ENCODE peak calls at places on chromosomes 3 and 15, in ten cellular contexts. P is AG04450, T is HFF-Myc, K is heart right ventricle, F is HL-60, L is fibroblast of pulmonary artery, X is thoracic aorta, M is AG10803, O is fibroblast of the aortic adventitia, D is breast epithelium. V is an unnamed sample.
A peak's percentile ranks its signal among the peaks of the same experiment; 100 is the strongest.

GRCh38 chr3:42632146-42632545 is 21.4 kb upstream of the ZBTB47 start:
- DNase-seq in P (no peak), T (no peak), K (no peak), F (no peak), L (peak; percentile 23), X (no peak), M (peak; percentile 11), O (no peak), D (no peak), V (no peak)

GRCh38 chr15:98745650-98746374 is 97.5 kb downstream of the IGF1R start:
- DNase-seq in P (no peak), T (no peak), K (no peak), F (no peak), L (no peak), X (no peak), M (peak; percentile 27), O (no peak), D (no peak), V (no peak)

GRCh38 chr3:156298938-156299337 is 178.6 kb downstream of the KCNAB1 start:
- DNase-seq in P (no peak), T (no peak), K (peak; percentile 48), F (no peak), L (no peak), X (no peak), M (no peak), O (no peak), D (no peak), V (no peak)

GRCh38 chr3:61356678-61357077 is 105.4 kb upstream of the FHIT start:
- DNase-seq in P (no peak), T (no peak), K (no peak), F (no peak), L (no peak), X (no peak), M (no peak), O (no peak), D (no peak), V (no peak)

GRCh38 chr15:29115093-29115991 is 154.3 kb downstream of the NSMCE3 start:
- DNase-seq in P (no peak), T (no peak), K (no peak), F (no peak), L (peak; percentile 17), X (no peak), M (no peak), O (no peak), D (no peak), V (no peak)

GRCh38 chr3:9064251-9064650 is 101.0 kb upstream of the RAD18 start:
- DNase-seq in P (no peak), T (no peak), K (no peak), F (no peak), L (no peak), X (no peak), M (no peak), O (no peak), D (no peak), V (no peak)

GRCh38 chr3:32467333-32468070 is 35.1 kb downstream of the CMTM6 start:
- DNase-seq in P (no peak), T (peak; percentile 16), K (peak; percentile 80), F (peak; percentile 63), L (peak; percentile 74), X (no peak), M (peak; percentile 50), O (peak; percentile 59), D (peak; percentile 78), V (peak; percentile 32)

GRCh38 chr3:126057547-126057819 is 26.4 kb downstream of the SLC41A3 start:
- DNase-seq in P (no peak), T (no peak), K (no peak), F (no peak), L (no peak), X (no peak), M (no peak), O (no peak), D (no peak), V (no peak)

GRCh38 chr15:81166949-81167816 is 29.5 kb upstream of the IL16 start:
- DNase-seq in P (no peak), T (no peak), K (no peak), F (no peak), L (no peak), X (no peak), M (no peak), O (peak; percentile 54), D (no peak), V (no peak)

GRCh38 chr15:52649686-52650085 is 29.5 kb downstream of the ATOSA start:
- DNase-seq in P (no peak), T (no peak), K (no peak), F (no peak), L (peak; percentile 51), X (no peak), M (no peak), O (peak; percentile 18), D (no peak), V (no peak)

GRCh38 chr3:190058486-190059241 is 62.0 kb downstream of the P3H2 start:
- DNase-seq in P (no peak), T (no peak), K (no peak), F (no peak), L (peak; percentile 51), X (no peak), M (peak; percentile 30), O (no peak), D (no peak), V (no peak)

GRCh38 chr3:72960812-72961518 is 35.6 kb upstream of the PPP4R2 start:
- DNase-seq in P (peak; percentile 33), T (no peak), K (peak; percentile 14), F (no peak), L (peak; percentile 91), X (no peak), M (peak; percentile 64), O (peak; percentile 84), D (no peak), V (no peak)

GRCh38 chr3:184177331-184177731 is 2.7 kb downstream of the AP2M1 start:
- DNase-seq in P (no peak), T (no peak), K (no peak), F (no peak), L (peak; percentile 64), X (no peak), M (peak; percentile 45), O (peak; percentile 52), D (no peak), V (no peak)

GRCh38 chr3:56869157-56869889 is 67.6 kb upstream of the ARHGEF3 start:
- DNase-seq in P (peak; percentile 2), T (no peak), K (no peak), F (no peak), L (no peak), X (no peak), M (no peak), O (no peak), D (no peak), V (no peak)
- H3K4me3 ChIP-seq in P (no peak overlapping the region), T (no peak overlapping the region), K (no peak overlapping the region), F (no peak overlapping the region), L (no peak overlapping the region), X (no peak overlapping the region), M (no peak overlapping the region), O (no peak overlapping the region), D (no peak overlapping the region), V (no peak overlapping the region)

GRCh38 chr3:4458961-4459360 is 8.1 kb downstream of the SUMF1 start:
- DNase-seq in P (no peak), T (no peak), K (no peak), F (no peak), L (no peak), X (no peak), M (no peak), O (no peak), D (no peak), V (no peak)

GRCh38 chr3:4460334-4460733 is 6.7 kb downstream of the SUMF1 start:
- DNase-seq in P (no peak), T (no peak), K (no peak), F (no peak), L (no peak), X (no peak), M (no peak), O (no peak), D (no peak), V (no peak)

GRCh38 chr3:4462641-4463040 is 4.4 kb downstream of the SUMF1 start:
- DNase-seq in P (no peak), T (no peak), K (no peak), F (no peak), L (no peak), X (no peak), M (no peak), O (no peak), D (no peak), V (no peak)

GRCh38 chr3:4464579-4464978 is 2.5 kb downstream of the SUMF1 start:
- DNase-seq in P (no peak), T (no peak), K (no peak), F (no peak), L (no peak), X (no peak), M (no peak), O (no peak), D (no peak), V (no peak)

DNA sequence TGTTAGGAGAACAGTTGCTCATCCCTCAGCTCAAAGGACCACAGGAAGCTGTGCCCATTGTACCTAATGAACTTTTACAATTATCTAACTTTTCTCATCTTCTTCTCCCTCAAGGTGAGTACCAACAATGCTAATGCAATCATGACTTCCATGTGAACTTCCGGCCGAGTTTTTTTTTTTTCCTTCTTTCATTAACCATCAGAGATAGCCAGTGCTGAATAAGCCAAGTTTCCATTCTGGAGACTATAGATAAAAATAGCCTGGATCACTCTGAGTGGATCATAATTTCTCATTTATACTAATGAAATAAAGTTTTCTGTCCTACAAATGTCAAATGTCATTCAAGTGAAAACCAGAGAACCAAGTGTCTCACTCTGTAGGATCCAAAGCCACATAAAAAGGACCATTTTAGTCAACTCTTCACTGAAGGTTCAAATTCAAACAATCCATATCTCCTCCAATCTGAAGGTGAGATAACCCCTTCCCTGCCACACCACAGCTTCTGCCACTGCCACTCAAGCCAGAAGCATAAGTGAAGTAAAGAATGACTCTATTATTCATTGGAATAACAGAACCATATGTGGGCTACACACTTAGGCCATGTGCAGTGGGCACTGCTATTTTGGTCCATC is 5.5 kb downstream of the SUMF1 start:
- DNase-seq in P (no peak), T (no peak), K (no peak), F (no peak), L (no peak), X (no peak), M (no peak), O (no peak), D (no peak), V (no peak)
- H3K4me3 ChIP-seq in P (no peak overlapping the region), T (no peak overlapping the region), K (no peak overlapping the region), F (no peak overlapping the region), L (no peak overlapping the region), X (no peak overlapping the region), M (no peak overlapping the region), O (no peak overlapping the region), D (no peak overlapping the region), V (no peak overlapping the region)

GRCh38 chr3:123961508-123961856 is 453 bp upstream of the CCDC14 start:
- DNase-seq in P (no peak), T (no peak), K (no peak), F (no peak), L (no peak), X (no peak), M (no peak), O (no peak), D (no peak), V (no peak)
- H3K4me3 ChIP-seq in P (peak overlapping the region; percentile 92), T (peak overlapping the region; percentile 66), K (peak overlapping the region; percentile 69), F (peak overlapping the region; percentile 60), L (peak overlapping the region; percentile 97), X (peak overlapping the region; percentile 83), M (peak overlapping the region; percentile 92), O (peak overlapping the region; percentile 87), D (peak overlapping the region; percentile 64), V (peak overlapping the region; percentile 90)

DNA sequence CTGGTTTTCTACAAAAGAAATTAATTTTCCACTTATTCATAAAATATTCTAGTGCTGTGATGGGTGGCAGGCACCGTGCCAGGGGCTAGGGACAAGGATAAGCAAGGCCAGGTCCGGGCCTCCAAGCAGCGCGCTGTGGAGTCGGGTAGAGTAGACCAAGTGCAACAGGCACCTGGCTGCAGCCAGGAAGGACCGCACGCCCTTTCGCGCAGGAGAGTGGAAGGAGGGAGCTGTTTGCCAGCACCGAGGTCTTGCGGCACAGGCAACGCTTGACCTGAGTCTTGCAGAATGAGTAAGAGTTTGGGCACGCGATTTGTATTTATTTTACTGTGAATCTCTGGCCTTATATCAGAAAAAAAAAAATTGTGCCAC is at the start of gene CASR:
- DNase-seq in P (no peak), T (no peak), K (peak; percentile 12), F (no peak), L (no peak), X (no peak), M (no peak), O (no peak), D (no peak), V (peak; percentile 19)
- H3K4me3 ChIP-seq in P (no peak within 1 kb of the TSS), T (no peak within 1 kb of the TSS), K (peak within 1 kb of the TSS; percentile 27), F (peak within 1 kb of the TSS; percentile 15), L (no peak within 1 kb of the TSS), X (peak within 1 kb of the TSS; percentile 52), M (no peak within 1 kb of the TSS), O (no peak within 1 kb of the TSS), D (peak within 1 kb of the TSS; percentile 35), V (no peak within 1 kb of the TSS)

V was measured in MG63.